ENCODE peak calls at places on chromosomes 4 and X, in ten cellular contexts. B, D, V, H, E, I, A, N, L and Y are unnamed samples.

GRCh38 chr4:82786004-82786400 is 12.6 kb downstream of the SCD5 start:
- DNase-seq in B (no peak), D (no peak), V (peak), H (no peak), E (no peak), I (no peak), A (no peak), N (no peak), L (peak), Y (no peak)

GRCh38 chr4:179595671-179596410 is 2153.6 kb upstream of the AGA start:
- DNase-seq in B (no peak), D (no peak), V (peak), H (no peak), E (peak), I (no peak), A (no peak), N (no peak), L (no peak), Y (no peak)

GRCh38 chr4:24278693-24279092 is 305.7 kb downstream of the DHX15 start:
- DNase-seq in B (no peak), D (no peak), V (no peak), H (no peak), E (no peak), I (no peak), A (peak), N (no peak), L (no peak), Y (no peak)

GRCh38 chrX:63560601-63561218 is 209.6 kb upstream of the SPIN4 start:
- DNase-seq in B (peak), D (peak), V (peak), H (peak), E (peak), I (peak), A (no peak), N (peak), L (peak), Y (peak)

GRCh38 chrX:107629533-107629909 is 1.2 kb downstream of the PRPS1 start:
- DNase-seq in B (no peak), D (peak), V (peak), H (no peak), E (no peak), I (no peak), A (no peak), N (no peak), L (peak), Y (no peak)

GRCh38 chrX:22538581-22538980 is 265.9 kb downstream of the CBLL2 start:
- DNase-seq in B (no peak), D (no peak), V (peak), H (no peak), E (no peak), I (no peak), A (no peak), N (no peak), L (no peak), Y (no peak)

GRCh38 chrX:20354505-20354904 is 87.8 kb upstream of the RPS6KA3 start:
- DNase-seq in B (no peak), D (no peak), V (no peak), H (no peak), E (no peak), I (no peak), A (no peak), N (no peak), L (no peak), Y (no peak)

GRCh38 chr4:173666-174314 is 49.5 kb downstream of the ZNF718 start:
- DNase-seq in B (no peak), D (no peak), V (no peak), H (no peak), E (no peak), I (no peak), A (no peak), N (no peak), L (no peak), Y (no peak)

GRCh38 chr4:3387943-3388348 is 53.8 kb upstream of the HGFAC start:
- DNase-seq in B (peak), D (peak), V (peak), H (peak), E (no peak), I (peak), A (peak), N (no peak), L (no peak), Y (no peak)

GRCh38 chr4:4914059-4914820 is 54.8 kb downstream of the MSX1 start:
- DNase-seq in B (no peak), D (no peak), V (peak), H (no peak), E (no peak), I (no peak), A (peak), N (no peak), L (no peak), Y (no peak)

GRCh38 chr4:181870326-181870725 is 372.9 kb upstream of the TENM3 start:
- DNase-seq in B (no peak), D (no peak), V (no peak), H (no peak), E (peak), I (no peak), A (no peak), N (no peak), L (no peak), Y (no peak)

GRCh38 chrX:73758253-73758652 is 195.3 kb downstream of the CHIC1 start:
- DNase-seq in B (no peak), D (no peak), V (no peak), H (no peak), E (no peak), I (no peak), A (no peak), N (no peak), L (no peak), Y (no peak)

GRCh38 chr4:12562476-12562875 is 921.7 kb downstream of the RAB28 start:
- DNase-seq in B (no peak), D (no peak), V (no peak), H (no peak), E (no peak), I (no peak), A (no peak), N (no peak), L (no peak), Y (no peak)

GRCh38 chrX:107154787-107155620 is 36.4 kb upstream of the RBM41 start:
- DNase-seq in B (no peak), D (no peak), V (peak), H (no peak), E (no peak), I (no peak), A (peak), N (no peak), L (no peak), Y (no peak)

GRCh38 chrX:12567857-12568256 is 223.4 kb upstream of the PRPS2 start:
- DNase-seq in B (no peak), D (no peak), V (peak), H (no peak), E (no peak), I (no peak), A (no peak), N (no peak), L (peak), Y (no peak)

GRCh38 chr4:24582235-24582863 is 2.0 kb downstream of the DHX15 start:
- DNase-seq in B (no peak), D (no peak), V (peak), H (no peak), E (no peak), I (no peak), A (no peak), N (no peak), L (no peak), Y (no peak)

GRCh38 chr4:107863850-107864371 is 39.2 kb downstream of the SGMS2 start:
- DNase-seq in B (no peak), D (peak), V (peak), H (peak), E (no peak), I (no peak), A (peak), N (no peak), L (no peak), Y (no peak)

GRCh38 chr4:83629945-83630684 is 94.2 kb downstream of the GPAT3 start:
- DNase-seq in B (no peak), D (no peak), V (peak), H (peak), E (peak), I (no peak), A (peak), N (no peak), L (no peak), Y (no peak)

GRCh38 chr4:52646096-52646495 is 13.0 kb downstream of the USP46 start:
- DNase-seq in B (no peak), D (no peak), V (no peak), H (no peak), E (no peak), I (no peak), A (no peak), N (no peak), L (no peak), Y (no peak)

GRCh38 chr4:127880764-127881564 is at the start of gene PLK4:
- DNase-seq in B (peak), D (peak), V (peak), H (peak), E (peak), I (peak), A (peak), N (peak), L (peak), Y (peak)

GRCh38 chr4:98260047-98260578 is 1.1 kb upstream of the RAP1GDS1 start:
- DNase-seq in B (peak), D (peak), V (no peak), H (peak), E (no peak), I (no peak), A (peak), N (peak), L (peak), Y (peak)

GRCh38 chr4:48127882-48128394 is 6.1 kb downstream of the TXK start:
- DNase-seq in B (peak), D (peak), V (peak), H (peak), E (peak), I (peak), A (peak), N (peak), L (peak), Y (no peak)

GRCh38 chrX:66684196-66684595 is 45.3 kb upstream of the EDA2R start:
- DNase-seq in B (no peak), D (no peak), V (peak), H (no peak), E (no peak), I (no peak), A (no peak), N (no peak), L (no peak), Y (no peak)

GRCh38 chrX:150200361-150200760 is 162.8 kb upstream of the MAMLD1 start:
- DNase-seq in B (no peak), D (no peak), V (no peak), H (no peak), E (no peak), I (peak), A (no peak), N (no peak), L (no peak), Y (no peak)

GRCh38 chrX:150201391-150201790 is 161.7 kb upstream of the MAMLD1 start:
- DNase-seq in B (no peak), D (no peak), V (no peak), H (no peak), E (no peak), I (no peak), A (no peak), N (no peak), L (no peak), Y (no peak)

GRCh38 chrX:150201841-150202240 is 161.3 kb upstream of the MAMLD1 start:
- DNase-seq in B (no peak), D (no peak), V (no peak), H (no peak), E (no peak), I (no peak), A (no peak), N (no peak), L (no peak), Y (no peak)

GRCh38 chrX:150199803-150200202 is 163.3 kb upstream of the MAMLD1 start:
- DNase-seq in B (no peak), D (no peak), V (no peak), H (no peak), E (no peak), I (no peak), A (no peak), N (no peak), L (no peak), Y (no peak)

DNA sequence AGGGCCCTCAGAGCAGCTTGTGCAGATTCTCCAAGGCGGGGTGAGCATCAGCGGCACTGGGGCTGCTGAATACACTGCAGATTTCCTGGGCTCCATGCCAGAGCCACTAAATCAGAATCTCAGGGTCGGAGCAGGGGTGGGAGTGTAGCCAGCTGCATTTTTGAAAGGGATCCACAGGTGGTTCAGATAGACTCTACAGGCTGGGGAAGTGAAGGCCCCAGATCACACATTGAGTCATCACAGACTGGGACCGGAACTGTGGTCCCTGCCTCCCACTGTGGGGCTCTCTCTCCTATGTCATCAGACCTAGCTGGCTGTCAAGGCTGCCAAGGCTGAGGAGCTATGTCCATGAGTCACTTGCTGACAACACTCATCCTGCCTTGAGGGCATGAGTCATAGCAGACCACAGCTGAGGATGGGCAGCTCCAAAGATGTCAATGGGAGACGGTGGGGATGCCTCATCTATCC is 162.3 kb upstream of the MAMLD1 start:
- DNase-seq in B (no peak), D (no peak), V (peak), H (no peak), E (peak), I (peak), A (peak), N (no peak), L (peak), Y (no peak)
- H3K27ac ChIP-seq in B (no peak), D (no peak), V (peak), H (no peak), E (peak), I (no peak), A (peak), N (no peak), L (no peak), Y (no peak)

DNA sequence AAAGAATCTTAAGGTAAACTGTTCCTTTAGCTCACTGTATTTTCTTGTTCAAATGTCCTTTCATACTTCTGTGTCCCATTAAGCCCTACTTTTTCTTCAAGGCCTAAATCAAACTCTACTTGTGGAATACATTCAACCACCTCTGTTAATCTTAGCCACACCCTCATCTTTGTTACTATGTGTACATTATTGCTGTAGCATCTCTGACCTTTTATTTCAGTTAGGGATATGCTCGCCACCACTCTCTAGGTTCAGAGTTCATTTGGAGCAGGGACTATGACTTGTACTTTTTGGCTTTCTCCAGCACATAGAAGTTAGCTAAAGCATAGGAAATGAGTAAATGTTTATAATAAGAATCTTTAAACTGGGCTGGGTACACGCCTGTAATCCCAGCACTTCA is 6.8 kb upstream of the PNPLA4 start:
- DNase-seq in B (no peak), D (no peak), V (no peak), H (no peak), E (no peak), I (no peak), A (no peak), N (no peak), L (no peak), Y (no peak)
- H3K27ac ChIP-seq in B (no peak), D (no peak), V (no peak), H (no peak), E (no peak), I (no peak), A (no peak), N (no peak), L (no peak), Y (no peak)

GRCh38 chr4:2289955-2290333 is 28.0 kb upstream of the MXD4 start:
- DNase-seq in B (no peak), D (no peak), V (no peak), H (no peak), E (no peak), I (no peak), A (peak), N (no peak), L (peak), Y (no peak)
- H3K27ac ChIP-seq in B (no peak), D (no peak), V (no peak), H (no peak), E (no peak), I (no peak), A (no peak), N (peak), L (peak), Y (no peak)

DNA sequence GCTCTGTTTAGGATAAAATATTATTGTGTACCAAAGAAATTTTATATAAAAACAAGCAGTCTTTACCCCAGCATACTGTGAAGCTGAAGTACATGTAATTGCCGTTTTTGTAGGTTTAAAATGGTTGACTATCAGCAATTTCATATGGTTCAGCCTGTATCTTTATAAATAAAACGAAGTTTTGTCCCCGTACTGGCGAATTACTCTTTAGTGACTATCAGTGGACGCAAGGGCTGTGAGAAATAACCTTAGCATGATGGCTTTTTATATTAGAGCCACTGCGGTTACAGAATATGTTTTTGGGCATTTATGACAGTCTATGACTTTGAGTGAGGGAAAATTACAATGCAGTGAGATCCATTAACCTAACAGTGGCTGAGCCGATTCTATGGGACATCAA is 1.2 kb downstream of the GPM6B start:
- DNase-seq in B (no peak), D (no peak), V (no peak), H (no peak), E (no peak), I (no peak), A (no peak), N (no peak), L (no peak), Y (no peak)
- H3K27ac ChIP-seq in B (no peak), D (no peak), V (no peak), H (no peak), E (no peak), I (no peak), A (no peak), N (no peak), L (no peak), Y (peak)

GRCh38 chrX:15336023-15336413 is 695 bp upstream of the PIGA start:
- DNase-seq in B (no peak), D (peak), V (peak), H (no peak), E (peak), I (no peak), A (no peak), N (peak), L (no peak), Y (no peak)
- H3K27ac ChIP-seq in B (peak), D (peak), V (peak), H (peak), E (no peak), I (peak), A (peak), N (peak), L (no peak), Y (no peak)

DNA sequence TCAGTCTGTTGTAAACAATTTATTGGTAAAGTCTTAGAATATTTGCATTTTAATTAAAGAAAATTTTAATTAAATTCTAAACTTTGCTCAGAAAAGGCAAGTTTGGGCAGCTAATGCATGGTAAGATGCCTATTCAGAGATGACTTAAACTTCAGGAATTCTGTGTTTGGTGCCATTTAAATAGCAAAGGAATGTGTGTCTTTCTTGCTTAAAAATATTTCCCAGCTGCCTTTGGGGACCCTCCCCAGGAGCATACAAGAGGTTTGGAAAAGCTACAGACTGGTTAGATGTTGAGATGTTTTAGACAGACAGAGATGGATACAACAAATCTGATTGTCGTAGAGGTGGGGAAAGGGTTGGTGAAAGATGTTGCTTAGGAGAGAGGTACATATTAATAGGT is 36.5 kb downstream of the AFF2 start:
- DNase-seq in B (no peak), D (no peak), V (peak), H (no peak), E (no peak), I (no peak), A (no peak), N (no peak), L (no peak), Y (no peak)
- H3K27ac ChIP-seq in B (no peak), D (no peak), V (no peak), H (no peak), E (no peak), I (no peak), A (no peak), N (no peak), L (peak), Y (no peak)

GRCh38 chrX:96181571-96181970 is 503.1 kb upstream of the DIAPH2 start:
- DNase-seq in B (no peak), D (no peak), V (no peak), H (no peak), E (no peak), I (no peak), A (no peak), N (no peak), L (no peak), Y (no peak)
- H3K27ac ChIP-seq in B (no peak), D (no peak), V (no peak), H (no peak), E (no peak), I (no peak), A (no peak), N (no peak), L (no peak), Y (no peak)

DNA sequence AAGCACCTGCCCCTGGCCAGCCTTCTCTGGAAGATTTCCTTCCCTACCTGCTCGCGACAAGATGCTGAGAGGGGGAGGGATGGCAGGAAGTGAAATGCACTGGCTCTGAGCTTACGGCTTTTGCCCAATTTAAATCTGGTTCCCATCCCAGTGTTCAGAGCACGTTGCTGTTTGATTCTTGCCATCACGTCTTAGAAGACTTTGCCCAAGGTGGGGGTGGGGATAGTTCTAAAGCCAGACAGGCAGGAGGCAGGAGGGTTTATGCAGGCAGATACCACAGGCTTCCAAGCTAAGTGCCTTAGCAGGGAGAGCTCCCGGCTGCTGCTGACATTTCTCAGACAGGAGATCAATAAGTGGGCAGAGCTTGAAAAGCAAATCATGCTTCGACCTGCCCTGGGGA is 393.9 kb downstream of the MID1IP1 start:
- DNase-seq in B (no peak), D (no peak), V (no peak), H (no peak), E (no peak), I (no peak), A (no peak), N (no peak), L (peak), Y (no peak)
- H3K27ac ChIP-seq in B (no peak), D (no peak), V (no peak), H (no peak), E (no peak), I (no peak), A (no peak), N (no peak), L (no peak), Y (no peak)